ENCODE peak calls at places on chromosomes 16 and 17, in four cellular contexts. B, R, W and D are unnamed samples.

GRCh38 chr17:61543786-61544415 is 47.1 kb downstream of the NACA2 start:
- DNase-seq in B (no peak), R (no peak), W (no peak), D (no peak)

GRCh38 chr17:36943250-36944220 is 5.2 kb upstream of the AATF start:
- DNase-seq in B (no peak), R (no peak), W (no peak), D (no peak)

GRCh38 chr16:88854306-88855111 is 2.2 kb downstream of the GALNS start:
- DNase-seq in B (no peak), R (no peak), W (no peak), D (no peak)

GRCh38 chr17:72465191-72466024 is 344.6 kb downstream of the SOX9 start:
- DNase-seq in B (peak; percentile 90), R (peak; percentile 96), W (peak; percentile 98), D (no peak)

GRCh38 chr17:8949061-8949622 is 16.4 kb downstream of the PIK3R5 start:
- DNase-seq in B (no peak), R (no peak), W (no peak), D (no peak)

GRCh38 chr16:14109077-14109775 is 38.1 kb downstream of the MRTFB start:
- DNase-seq in B (peak; percentile 8), R (no peak), W (no peak), D (no peak)

GRCh38 chr16:66970775-66971725 is 10.0 kb downstream of the CES3 start:
- DNase-seq in B (no peak), R (peak; percentile 35), W (peak; percentile 73), D (no peak)

GRCh38 chr17:72656114-72656763 is 436.2 kb downstream of the SLC39A11 start:
- DNase-seq in B (no peak), R (no peak), W (no peak), D (no peak)

GRCh38 chr17:73341350-73342056 is 29.7 kb upstream of the CDC42EP4 start:
- DNase-seq in B (peak; percentile 59), R (peak; percentile 33), W (no peak), D (no peak)

GRCh38 chr17:45334231-45334630 is 17.4 kb upstream of the MAP3K14 start:
- DNase-seq in B (peak; percentile 94), R (peak; percentile 65), W (no peak), D (no peak)

GRCh38 chr17:3385869-3386816 is at the start of gene OR3A2:
- DNase-seq in B (no peak), R (no peak), W (no peak), D (no peak)

GRCh38 chr17:64938925-64939474 is 19.7 kb upstream of the LRRC37A3 start:
- DNase-seq in B (no peak), R (no peak), W (peak; percentile 10), D (no peak)

GRCh38 chr16:77322757-77323156 is 112.1 kb downstream of the ADAMTS18 start:
- DNase-seq in B (peak; percentile 96), R (no peak), W (no peak), D (no peak)

GRCh38 chr16:49838639-49839461 is 17.1 kb downstream of the ZNF423 start:
- DNase-seq in B (no peak), R (no peak), W (no peak), D (no peak)

GRCh38 chr17:1486802-1487695 is 5.4 kb downstream of the MYO1C start:
- DNase-seq in B (peak; percentile 29), R (peak; percentile 67), W (peak; percentile 52), D (no peak)

GRCh38 chr16:56606071-56606687 is 2.2 kb upstream of the MT2A start:
- DNase-seq in B (no peak), R (peak; percentile 90), W (no peak), D (no peak)

GRCh38 chr17:75822119-75822799 is 21.9 kb downstream of the UNC13D start:
- DNase-seq in B (peak; percentile 39), R (no peak), W (no peak), D (no peak)

GRCh38 chr17:79981090-79981489 is 54.6 kb downstream of the TBC1D16 start:
- DNase-seq in B (no peak), R (no peak), W (no peak), D (peak; percentile 57)

GRCh38 chr17:50169121-50169764 is 3.4 kb downstream of the SGCA start:
- DNase-seq in B (peak; percentile 38), R (peak; percentile 50), W (peak; percentile 68), D (no peak)

GRCh38 chr16:57235128-57236092 is 9.6 kb upstream of the ARL2BP start:
- DNase-seq in B (peak; percentile 82), R (peak; percentile 49), W (peak; percentile 53), D (no peak)

GRCh38 chr17:57178839-57179238 is 77.5 kb upstream of the MSI2 start:
- DNase-seq in B (no peak), R (no peak), W (no peak), D (no peak)

GRCh38 chr17:40675905-40676304 is 10.9 kb upstream of the KRT222 start:
- DNase-seq in B (no peak), R (no peak), W (no peak), D (no peak)

GRCh38 chr16:1162701-1163566 is 10.0 kb downstream of the CACNA1H start:
- DNase-seq in B (no peak), R (no peak), W (no peak), D (no peak)